ENCODE peak calls at places on chromosomes 1 and 21, in five cellular contexts. F, D, C, X and J are unnamed samples.

GRCh38 chr1:109298666-109299086 is 8.1 kb downstream of the MYBPHL start:
- DNase-seq in D (peak), F (no peak), C (no peak), X (no peak), J (no peak)

GRCh38 chr1:3556336-3556735 is 55.0 kb downstream of the MEGF6 start:
- DNase-seq in X (no peak), C (no peak), F (no peak), D (no peak), J (no peak)

GRCh38 chr1:7705048-7705907 is 65.8 kb upstream of the VAMP3 start:
- DNase-seq in F (peak), X (no peak), D (peak), C (no peak), J (peak)

GRCh38 chr1:212816567-212817278 is 25.0 kb downstream of the TATDN3 start:
- DNase-seq in C (no peak), X (no peak), F (no peak), D (no peak), J (no peak)

GRCh38 chr1:206476591-206476990 is 6.3 kb downstream of the IKBKE start:
- DNase-seq in D (no peak), F (no peak), X (peak), C (no peak), J (no peak)

GRCh38 chr21:40120944-40121575 is 253.8 kb downstream of the PCP4 start:
- DNase-seq in F (no peak), D (no peak), X (no peak), C (no peak), J (no peak)

GRCh38 chr1:109792056-109792831 is 28.5 kb upstream of the EPS8L3 start:
- DNase-seq in F (peak), X (peak), D (no peak), C (peak), J (peak)

GRCh38 chr1:12019858-12020509 is 686 bp downstream of the MIIP start:
- DNase-seq in X (no peak), D (no peak), C (no peak), F (peak), J (no peak)

GRCh38 chr1:95118019-95118499 is 904 bp downstream of the TLCD4 start:
- DNase-seq in F (no peak), X (no peak), C (no peak), D (no peak), J (no peak)

GRCh38 chr1:42743302-42744029 is 3.4 kb upstream of the CLDN19 start:
- DNase-seq in X (no peak), D (no peak), F (peak), C (no peak), J (no peak)

GRCh38 chr21:15552914-15553491 is 176.8 kb upstream of the USP25 start:
- DNase-seq in X (peak), F (peak), C (no peak), D (no peak), J (no peak)

GRCh38 chr21:34687065-34687464 is 18.3 kb downstream of the CLIC6 start:
- DNase-seq in X (no peak), F (no peak), D (no peak), C (no peak), J (no peak)

GRCh38 chr21:41744028-41744940 is 22.6 kb downstream of the RIPK4 start:
- DNase-seq in F (no peak), C (no peak), X (no peak), D (no peak), J (no peak)

GRCh38 chr1:228390649-228391048 is 16.0 kb downstream of the TRIM11 start:
- DNase-seq in D (no peak), C (no peak), F (no peak), X (no peak), J (no peak)

GRCh38 chr1:22489823-22490222 is 38.2 kb downstream of the ZBTB40 start:
- DNase-seq in D (no peak), F (no peak), X (no peak), C (no peak), J (no peak)

GRCh38 chr1:1804301-1804700 is 26.0 kb upstream of the NADK start:
- DNase-seq in D (no peak), F (no peak), C (no peak), X (no peak), J (no peak)

GRCh38 chr1:87686137-87686490 is 357.4 kb downstream of the LMO4 start:
- DNase-seq in F (no peak), D (no peak), X (no peak), C (no peak), J (no peak)

GRCh38 chr21:38909109-38909508 is 103.4 kb downstream of the ETS2 start:
- DNase-seq in D (no peak), F (no peak), C (no peak), X (no peak), J (no peak)

GRCh38 chr21:34639882-34640788 is 25.2 kb upstream of the RCAN1 start:
- DNase-seq in F (no peak), D (no peak), C (no peak), X (no peak), J (no peak)

GRCh38 chr1:25765910-25766645 is 33.9 kb upstream of the SELENON start:
- DNase-seq in D (no peak), C (no peak), F (no peak), X (no peak), J (no peak)

GRCh38 chr1:187046293-187046692 is 217.5 kb downstream of the PLA2G4A start:
- DNase-seq in X (no peak), D (no peak), F (no peak), C (no peak), J (no peak)

GRCh38 chr1:229869687-229870086 is 197.4 kb upstream of the GALNT2 start:
- DNase-seq in F (no peak), D (no peak), X (no peak), C (no peak), J (no peak)

GRCh38 chr1:229874150-229874549 is 192.9 kb upstream of the GALNT2 start:
- DNase-seq in F (no peak), X (no peak), D (no peak), C (no peak), J (no peak)

GRCh38 chr1:229870381-229870780 is 196.7 kb upstream of the GALNT2 start:
- DNase-seq in D (no peak), X (no peak), C (no peak), F (no peak), J (no peak)

GRCh38 chr1:229869225-229869624 is 197.8 kb upstream of the GALNT2 start:
- DNase-seq in C (no peak), F (no peak), X (no peak), D (no peak), J (no peak)

DNA sequence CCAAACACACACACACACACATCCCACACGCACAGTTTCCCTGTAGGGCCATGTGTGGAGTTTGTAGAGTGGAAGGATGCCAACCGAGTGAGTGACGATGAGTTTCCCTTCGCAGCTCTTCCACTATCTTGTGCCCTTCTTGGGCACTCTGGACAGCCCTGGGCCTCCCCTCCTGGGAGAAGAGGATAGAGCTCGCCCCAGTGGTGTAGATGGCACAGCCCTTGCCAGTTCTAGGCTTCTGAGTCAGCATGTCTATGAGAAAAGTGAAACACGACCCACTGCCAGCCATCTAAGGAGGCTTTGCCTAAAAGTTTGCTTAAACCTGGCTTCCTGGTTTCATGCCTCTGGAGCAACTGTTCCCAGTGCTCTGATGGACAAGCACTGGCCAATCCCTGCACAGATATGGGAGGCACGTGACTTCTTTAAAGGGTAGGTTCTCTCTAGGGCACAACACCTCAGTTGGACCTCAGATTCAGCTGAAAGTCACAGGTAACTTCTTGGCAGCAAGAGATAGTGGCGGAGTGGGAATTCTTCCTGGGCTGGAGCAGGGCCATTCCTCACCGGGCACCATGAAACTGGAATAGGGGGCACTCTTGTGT is 195.9 kb upstream of the GALNT2 start:
- DNase-seq in X (no peak), D (no peak), F (no peak), C (no peak), J (no peak)
- TF ChIP-seq CTCF in X (no peak), D (no peak), F (no peak), C (no peak), J (no peak)

GRCh38 chr1:156622581-156623297 is 3.5 kb downstream of the HAPLN2 start:
- DNase-seq in C (no peak), X (peak), F (no peak), D (no peak), J (no peak)

GRCh38 chr1:156626079-156626438 is 6.8 kb downstream of the HAPLN2 start:
- DNase-seq in C (no peak), F (no peak), D (no peak), X (peak), J (no peak)

GRCh38 chr1:156625436-156626078 is 6.3 kb downstream of the HAPLN2 start:
- DNase-seq in C (peak), X (no peak), D (peak), F (no peak), J (peak)

GRCh38 chr1:156624814-156625435 is 5.7 kb downstream of the HAPLN2 start:
- DNase-seq in X (no peak), D (no peak), C (no peak), F (no peak), J (no peak)

DNA sequence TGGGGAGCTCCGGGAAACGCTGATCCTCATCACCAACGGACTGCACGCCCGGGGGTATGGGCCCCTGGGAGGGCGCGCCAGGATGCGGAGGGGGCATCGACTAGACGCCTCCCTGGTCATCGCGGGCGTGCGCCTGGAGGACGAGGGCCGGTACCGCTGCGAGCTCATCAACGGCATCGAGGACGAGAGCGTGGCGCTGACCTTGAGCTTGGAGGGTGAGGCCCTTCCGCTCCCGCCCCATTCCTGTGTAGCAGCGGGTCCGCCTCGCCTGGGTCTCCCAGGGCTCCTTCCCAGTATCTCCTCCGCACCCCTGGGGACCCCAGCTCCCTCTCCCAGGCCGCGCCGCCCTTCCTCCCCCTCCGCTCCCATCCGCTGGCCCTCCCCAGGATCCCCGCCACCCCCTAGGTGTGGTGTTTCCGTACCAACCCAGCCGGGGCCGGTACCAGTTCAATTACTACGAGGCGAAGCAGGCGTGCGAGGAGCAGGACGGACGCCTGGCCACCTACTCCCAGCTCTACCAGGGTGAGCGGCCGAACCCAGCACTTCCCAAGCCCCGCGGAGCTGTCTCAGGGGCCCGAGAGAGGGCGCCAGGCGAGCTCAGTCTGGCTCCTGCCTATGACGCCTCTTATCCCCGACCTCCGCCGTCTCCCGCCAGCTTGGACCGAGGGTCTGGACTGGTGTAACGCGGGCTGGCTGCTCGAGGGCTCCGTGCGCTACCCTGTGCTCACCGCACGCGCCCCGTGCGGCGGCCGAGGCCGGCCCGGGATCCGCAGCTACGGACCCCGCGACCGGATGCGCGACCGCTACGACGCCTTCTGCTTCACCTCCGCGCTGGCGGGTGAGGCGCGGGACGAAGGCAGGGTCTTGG is 5.0 kb downstream of the HAPLN2 start:
- DNase-seq in F (no peak), C (no peak), D (no peak), X (no peak), J (peak)
- TF ChIP-seq CTCF in F (peak), C (no peak), D (peak), X (peak), J (peak)

GRCh38 chr1:161483361-161483760 is 21.9 kb upstream of the FCGR2A start:
- DNase-seq in C (no peak), D (no peak), F (no peak), X (no peak), J (no peak)
- TF ChIP-seq CTCF in C (no peak), D (no peak), F (no peak), X (no peak), J (no peak)

GRCh38 chr1:59878370-59878769 is 48.2 kb downstream of the CYP2J2 start:
- DNase-seq in F (no peak), C (no peak), D (no peak), X (no peak), J (no peak)
- TF ChIP-seq CTCF in F (no peak), C (no peak), D (no peak), X (no peak), J (no peak)

GRCh38 chr1:233394860-233395717 is 67.6 kb downstream of the MAP3K21 start:
- DNase-seq in C (no peak), X (peak), F (peak), D (no peak), J (peak)
- TF ChIP-seq CTCF in C (no peak), X (peak), F (peak), D (peak), J (peak)

DNA sequence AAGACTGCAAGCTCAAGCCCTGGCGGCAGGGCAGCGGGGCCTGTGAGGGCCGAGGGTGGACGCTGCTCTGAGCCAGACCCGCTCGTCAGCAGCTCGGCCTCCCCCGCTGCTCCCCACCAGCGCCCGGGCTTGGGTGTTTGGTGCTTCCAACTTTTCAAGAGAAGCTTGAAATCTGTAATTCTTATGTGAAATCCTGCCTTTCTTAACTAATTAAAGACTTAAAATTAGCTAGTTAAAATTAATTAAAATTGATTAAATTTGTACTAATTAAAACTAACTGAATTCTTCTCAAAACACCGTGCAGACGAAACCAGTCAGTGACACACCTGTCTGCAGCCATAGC is 14.0 kb upstream of the SLC19A1 start:
- DNase-seq in D (no peak), X (no peak), C (no peak), F (no peak), J (no peak)
- TF ChIP-seq CTCF in D (no peak), X (no peak), C (no peak), F (peak), J (no peak)

GRCh38 chr1:40096977-40097782 is at the start of gene PPT1:
- DNase-seq in F (peak), X (peak), C (peak), D (peak), J (peak)
- TF ChIP-seq CTCF in F (no peak), X (no peak), C (no peak), D (peak), J (peak)

DNA sequence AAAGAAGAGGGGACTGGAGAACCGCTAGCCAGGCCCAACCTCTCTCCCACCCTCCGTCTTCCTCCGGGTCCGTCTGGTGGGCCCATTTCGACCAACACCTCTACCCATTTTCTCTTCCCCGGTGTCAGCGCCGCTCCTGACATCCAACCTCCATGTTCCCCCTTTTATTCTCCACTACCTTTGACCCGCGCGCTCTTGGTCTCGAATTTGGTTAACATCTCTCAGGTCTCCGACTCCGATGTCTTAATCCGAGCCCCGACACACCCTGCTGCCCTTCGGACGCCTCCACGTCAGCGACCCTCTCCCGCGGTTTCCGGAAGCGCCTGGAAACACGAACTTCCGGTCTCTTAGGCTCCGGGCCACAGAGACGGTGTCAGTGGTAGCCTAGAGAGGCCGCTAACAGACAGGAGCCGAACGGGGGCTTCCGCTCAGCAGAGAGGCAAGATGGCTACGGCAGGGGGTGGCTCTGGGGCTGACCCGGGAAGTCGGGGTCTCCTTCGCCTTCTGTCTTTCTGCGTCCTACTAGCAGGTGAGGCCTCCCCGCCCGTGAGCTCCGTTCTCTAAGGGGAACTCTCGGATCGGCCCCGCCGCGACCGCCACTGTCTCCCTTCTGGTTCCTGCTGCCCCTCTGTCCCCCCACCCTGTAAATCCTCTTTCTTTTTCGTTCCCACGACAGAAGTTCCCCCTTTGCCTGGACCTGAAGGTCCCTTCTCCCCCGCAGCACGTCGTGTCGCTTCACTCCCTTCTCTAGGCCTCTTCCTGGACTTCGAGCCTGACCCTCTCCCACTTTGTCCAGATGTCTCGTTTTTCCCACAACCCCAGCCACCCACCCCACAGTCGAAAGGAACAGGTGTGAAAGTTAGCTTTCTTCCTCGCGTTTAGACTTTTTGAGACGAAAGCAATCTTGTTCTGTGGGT is at the start of the genes COPA and NCSTN:
- DNase-seq in C (peak), F (peak), D (peak), X (peak), J (peak)
- TF ChIP-seq CTCF in C (no peak), F (no peak), D (peak), X (no peak), J (no peak)

GRCh38 chr1:36513676-36514473 is 31.2 kb upstream of the CSF3R start:
- DNase-seq in C (no peak), D (no peak), F (no peak), X (no peak), J (no peak)
- TF ChIP-seq CTCF in C (no peak), D (no peak), F (no peak), X (no peak), J (no peak)

GRCh38 chr1:14362331-14362730 is 236.2 kb upstream of the KAZN start:
- DNase-seq in X (no peak), F (no peak), D (no peak), C (no peak), J (no peak)

GRCh38 chr1:14363191-14363590 is 235.3 kb upstream of the KAZN start:
- DNase-seq in D (no peak), C (no peak), F (no peak), X (no peak), J (no peak)

GRCh38 chr1:14366361-14367018 is 232.0 kb upstream of the KAZN start:
- DNase-seq in D (no peak), C (no peak), X (no peak), F (no peak), J (no peak)

GRCh38 chr1:14365226-14365994 is 233.1 kb upstream of the KAZN start:
- DNase-seq in F (no peak), C (no peak), X (no peak), D (no peak), J (no peak)

GRCh38 chr1:14363707-14364413 is 234.6 kb upstream of the KAZN start:
- DNase-seq in C (no peak), F (no peak), D (no peak), X (no peak), J (no peak)
- TF ChIP-seq CTCF in C (no peak), F (no peak), D (no peak), X (no peak), J (no peak)